ENCODE peak calls at places on chromosomes 3 and 15, in nine cellular contexts. One of them, this sample, is unnamed.

GRCh38 chr15:100340721-100341661 is 784 bp downstream of the ADAMTS17 start:
- DNase-seq in tibial nerve: no peak
- DNase-seq in lung: no peak
- DNase-seq in CD8-positive, alpha-beta memory T cell: peak
- DNase-seq in HCT116: no peak
- DNase-seq in Panc1: no peak
- DNase-seq in GM23248: peak
- DNase-seq in astrocyte: no peak
- DNase-seq in WERI-Rb-1: no peak
- DNase-seq in this sample: no peak

GRCh38 chr3:173958805-173959204 is 561.3 kb downstream of the NLGN1 start:
- DNase-seq in HCT116: no peak
- DNase-seq in WERI-Rb-1: no peak
- DNase-seq in tibial nerve: no peak
- DNase-seq in GM23248: no peak
- DNase-seq in lung: no peak
- DNase-seq in astrocyte: no peak
- DNase-seq in CD8-positive, alpha-beta memory T cell: no peak
- DNase-seq in Panc1: no peak
- DNase-seq in this sample: no peak

GRCh38 chr3:9966841-9967240 is 14.6 kb upstream of the PRRT3 start:
- DNase-seq in WERI-Rb-1: no peak
- DNase-seq in CD8-positive, alpha-beta memory T cell: no peak
- DNase-seq in tibial nerve: no peak
- DNase-seq in lung: no peak
- DNase-seq in astrocyte: no peak
- DNase-seq in GM23248: no peak
- DNase-seq in HCT116: no peak
- DNase-seq in Panc1: no peak
- DNase-seq in this sample: no peak

GRCh38 chr3:56923546-56924224 is 121.9 kb upstream of the ARHGEF3 start:
- DNase-seq in WERI-Rb-1: no peak
- DNase-seq in HCT116: peak
- DNase-seq in Panc1: no peak
- DNase-seq in lung: peak
- DNase-seq in astrocyte: no peak
- DNase-seq in tibial nerve: no peak
- DNase-seq in CD8-positive, alpha-beta memory T cell: peak
- DNase-seq in GM23248: peak
- DNase-seq in this sample: peak

GRCh38 chr15:40282144-40282869 is 557 bp downstream of the ANKRD63 start:
- DNase-seq in astrocyte: no peak
- DNase-seq in lung: peak
- DNase-seq in Panc1: no peak
- DNase-seq in CD8-positive, alpha-beta memory T cell: peak
- DNase-seq in WERI-Rb-1: peak
- DNase-seq in HCT116: no peak
- DNase-seq in GM23248: peak
- DNase-seq in tibial nerve: no peak
- DNase-seq in this sample: no peak

GRCh38 chr3:153927107-153927506 is 194.1 kb upstream of the ARHGEF26 start:
- DNase-seq in tibial nerve: no peak
- DNase-seq in Panc1: no peak
- DNase-seq in lung: no peak
- DNase-seq in astrocyte: peak
- DNase-seq in HCT116: peak
- DNase-seq in CD8-positive, alpha-beta memory T cell: no peak
- DNase-seq in GM23248: peak
- DNase-seq in WERI-Rb-1: no peak
- DNase-seq in this sample: no peak

GRCh38 chr15:101276501-101277037 is 716 bp downstream of the SELENOS start:
- DNase-seq in CD8-positive, alpha-beta memory T cell: no peak
- DNase-seq in HCT116: no peak
- DNase-seq in Panc1: no peak
- DNase-seq in astrocyte: peak
- DNase-seq in lung: no peak
- DNase-seq in WERI-Rb-1: no peak
- DNase-seq in GM23248: peak
- DNase-seq in tibial nerve: no peak
- DNase-seq in this sample: no peak

GRCh38 chr3:46228259-46229222 is 13.7 kb upstream of the CCR3 start:
- DNase-seq in WERI-Rb-1: no peak
- DNase-seq in CD8-positive, alpha-beta memory T cell: no peak
- DNase-seq in astrocyte: peak
- DNase-seq in GM23248: peak
- DNase-seq in tibial nerve: no peak
- DNase-seq in Panc1: no peak
- DNase-seq in lung: no peak
- DNase-seq in HCT116: no peak
- DNase-seq in this sample: peak

GRCh38 chr3:122077293-122078234 is 22.4 kb downstream of the CD86 start:
- DNase-seq in CD8-positive, alpha-beta memory T cell: no peak
- DNase-seq in astrocyte: no peak
- DNase-seq in HCT116: no peak
- DNase-seq in GM23248: no peak
- DNase-seq in lung: no peak
- DNase-seq in WERI-Rb-1: no peak
- DNase-seq in Panc1: no peak
- DNase-seq in tibial nerve: no peak
- DNase-seq in this sample: no peak

GRCh38 chr3:151107177-151107576 is 21.7 kb downstream of the MED12L start:
- DNase-seq in Panc1: no peak
- DNase-seq in HCT116: no peak
- DNase-seq in tibial nerve: no peak
- DNase-seq in WERI-Rb-1: no peak
- DNase-seq in astrocyte: no peak
- DNase-seq in lung: no peak
- DNase-seq in GM23248: no peak
- DNase-seq in CD8-positive, alpha-beta memory T cell: no peak
- DNase-seq in this sample: no peak

GRCh38 chr15:94252223-94252766 is 20.9 kb downstream of the MCTP2 start:
- DNase-seq in GM23248: no peak
- DNase-seq in astrocyte: no peak
- DNase-seq in WERI-Rb-1: no peak
- DNase-seq in tibial nerve: no peak
- DNase-seq in HCT116: no peak
- DNase-seq in CD8-positive, alpha-beta memory T cell: no peak
- DNase-seq in Panc1: no peak
- DNase-seq in lung: no peak
- DNase-seq in this sample: no peak

GRCh38 chr15:94243418-94243817 is 12.1 kb downstream of the MCTP2 start:
- DNase-seq in CD8-positive, alpha-beta memory T cell: no peak
- DNase-seq in tibial nerve: no peak
- DNase-seq in HCT116: no peak
- DNase-seq in Panc1: no peak
- DNase-seq in WERI-Rb-1: no peak
- DNase-seq in GM23248: no peak
- DNase-seq in lung: no peak
- DNase-seq in astrocyte: no peak
- DNase-seq in this sample: no peak

GRCh38 chr15:94246016-94246415 is 14.7 kb downstream of the MCTP2 start:
- DNase-seq in HCT116: no peak
- DNase-seq in Panc1: no peak
- DNase-seq in lung: no peak
- DNase-seq in CD8-positive, alpha-beta memory T cell: no peak
- DNase-seq in tibial nerve: no peak
- DNase-seq in astrocyte: no peak
- DNase-seq in GM23248: no peak
- DNase-seq in WERI-Rb-1: no peak
- DNase-seq in this sample: no peak

GRCh38 chr15:94252906-94253305 is 21.5 kb downstream of the MCTP2 start:
- DNase-seq in Panc1: no peak
- DNase-seq in HCT116: no peak
- DNase-seq in tibial nerve: no peak
- DNase-seq in WERI-Rb-1: no peak
- DNase-seq in CD8-positive, alpha-beta memory T cell: no peak
- DNase-seq in GM23248: no peak
- DNase-seq in astrocyte: no peak
- DNase-seq in lung: no peak
- DNase-seq in this sample: no peak

GRCh38 chr15:94247789-94248638 is 16.7 kb downstream of the MCTP2 start:
- DNase-seq in HCT116: no peak
- DNase-seq in lung: no peak
- DNase-seq in CD8-positive, alpha-beta memory T cell: no peak
- DNase-seq in WERI-Rb-1: no peak
- DNase-seq in GM23248: no peak
- DNase-seq in astrocyte: no peak
- DNase-seq in tibial nerve: no peak
- DNase-seq in Panc1: no peak
- DNase-seq in this sample: no peak
- H3K27ac ChIP-seq in HCT116: no peak
- H3K27ac ChIP-seq in lung: no peak
- H3K27ac ChIP-seq in CD8-positive, alpha-beta memory T cell: no peak
- H3K27ac ChIP-seq in WERI-Rb-1: no peak
- H3K27ac ChIP-seq in GM23248: no peak
- H3K27ac ChIP-seq in astrocyte: no peak
- H3K27ac ChIP-seq in tibial nerve: no peak
- H3K27ac ChIP-seq in Panc1: no peak
- H3K27ac ChIP-seq in this sample: no peak

GRCh38 chr15:77034620-77035467 is 36.1 kb downstream of the TSPAN3 start:
- DNase-seq in astrocyte: no peak
- DNase-seq in lung: no peak
- DNase-seq in HCT116: no peak
- DNase-seq in WERI-Rb-1: peak
- DNase-seq in Panc1: no peak
- DNase-seq in tibial nerve: peak
- DNase-seq in GM23248: peak
- DNase-seq in CD8-positive, alpha-beta memory T cell: no peak
- DNase-seq in this sample: no peak

GRCh38 chr15:77032647-77033416 is 37.9 kb downstream of the PSTPIP1 start:
- DNase-seq in lung: no peak
- DNase-seq in HCT116: no peak
- DNase-seq in WERI-Rb-1: no peak
- DNase-seq in GM23248: no peak
- DNase-seq in CD8-positive, alpha-beta memory T cell: peak
- DNase-seq in astrocyte: no peak
- DNase-seq in Panc1: no peak
- DNase-seq in tibial nerve: peak
- DNase-seq in this sample: no peak

GRCh38 chr15:77033729-77034619 is 36.9 kb downstream of the TSPAN3 start:
- DNase-seq in WERI-Rb-1: no peak
- DNase-seq in tibial nerve: peak
- DNase-seq in HCT116: no peak
- DNase-seq in Panc1: no peak
- DNase-seq in CD8-positive, alpha-beta memory T cell: no peak
- DNase-seq in lung: no peak
- DNase-seq in GM23248: no peak
- DNase-seq in astrocyte: no peak
- DNase-seq in this sample: no peak

GRCh38 chr15:77032052-77032646 is 37.2 kb downstream of the PSTPIP1 start:
- DNase-seq in WERI-Rb-1: no peak
- DNase-seq in tibial nerve: peak
- DNase-seq in CD8-positive, alpha-beta memory T cell: peak
- DNase-seq in lung: no peak
- DNase-seq in GM23248: no peak
- DNase-seq in Panc1: no peak
- DNase-seq in HCT116: no peak
- DNase-seq in astrocyte: no peak
- DNase-seq in this sample: no peak

GRCh38 chr15:77033417-77033728 is 37.5 kb downstream of the TSPAN3 start:
- DNase-seq in GM23248: no peak
- DNase-seq in tibial nerve: no peak
- DNase-seq in Panc1: no peak
- DNase-seq in WERI-Rb-1: no peak
- DNase-seq in astrocyte: no peak
- DNase-seq in CD8-positive, alpha-beta memory T cell: no peak
- DNase-seq in lung: no peak
- DNase-seq in HCT116: no peak
- DNase-seq in this sample: no peak
- H3K27ac ChIP-seq in GM23248: no peak
- H3K27ac ChIP-seq in tibial nerve: no peak
- H3K27ac ChIP-seq in Panc1: no peak
- H3K27ac ChIP-seq in WERI-Rb-1: peak
- H3K27ac ChIP-seq in astrocyte: no peak
- H3K27ac ChIP-seq in CD8-positive, alpha-beta memory T cell: no peak
- H3K27ac ChIP-seq in lung: no peak
- H3K27ac ChIP-seq in HCT116: no peak
- H3K27ac ChIP-seq in this sample: no peak

DNA sequence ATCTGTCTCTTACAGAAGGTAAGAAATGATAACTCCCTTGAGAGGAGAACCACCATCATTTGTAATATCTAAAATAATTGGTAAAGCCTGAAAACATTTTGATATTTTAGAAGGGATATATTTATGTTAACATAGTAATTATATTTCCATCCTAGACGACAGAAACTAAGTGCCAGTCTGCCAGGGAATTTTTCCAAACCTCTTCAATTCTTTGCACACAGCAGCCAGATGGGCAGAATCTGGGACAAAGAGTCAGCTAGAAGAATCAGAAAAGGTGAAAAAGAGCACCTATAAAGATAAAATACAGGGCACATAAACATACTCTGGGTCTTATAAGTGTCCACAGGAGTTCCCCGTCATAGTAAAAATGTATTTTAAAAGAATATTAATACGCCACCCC is 70.0 kb upstream of the CBLB start:
- DNase-seq in astrocyte: no peak
- DNase-seq in lung: no peak
- DNase-seq in WERI-Rb-1: no peak
- DNase-seq in GM23248: no peak
- DNase-seq in tibial nerve: no peak
- DNase-seq in Panc1: no peak
- DNase-seq in CD8-positive, alpha-beta memory T cell: no peak
- DNase-seq in HCT116: no peak
- DNase-seq in this sample: no peak
- H3K27ac ChIP-seq in astrocyte: no peak
- H3K27ac ChIP-seq in lung: no peak
- H3K27ac ChIP-seq in WERI-Rb-1: no peak
- H3K27ac ChIP-seq in GM23248: peak
- H3K27ac ChIP-seq in tibial nerve: peak
- H3K27ac ChIP-seq in Panc1: no peak
- H3K27ac ChIP-seq in CD8-positive, alpha-beta memory T cell: no peak
- H3K27ac ChIP-seq in HCT116: no peak
- H3K27ac ChIP-seq in this sample: no peak

GRCh38 chr3:152382312-152383135 is 113.8 kb downstream of the MBNL1 start:
- DNase-seq in tibial nerve: no peak
- DNase-seq in astrocyte: no peak
- DNase-seq in HCT116: no peak
- DNase-seq in CD8-positive, alpha-beta memory T cell: no peak
- DNase-seq in WERI-Rb-1: no peak
- DNase-seq in lung: no peak
- DNase-seq in Panc1: no peak
- DNase-seq in GM23248: no peak
- DNase-seq in this sample: no peak
- H3K27ac ChIP-seq in tibial nerve: peak
- H3K27ac ChIP-seq in astrocyte: no peak
- H3K27ac ChIP-seq in HCT116: no peak
- H3K27ac ChIP-seq in CD8-positive, alpha-beta memory T cell: no peak
- H3K27ac ChIP-seq in WERI-Rb-1: no peak
- H3K27ac ChIP-seq in lung: no peak
- H3K27ac ChIP-seq in Panc1: peak
- H3K27ac ChIP-seq in GM23248: peak
- H3K27ac ChIP-seq in this sample: no peak

This sample was measured in epithelial cell of prostate.